ENCODE peak calls at places on chromosome 7, in four cellular contexts. J, U, X and D are unnamed samples.

GRCh38 chr7:120979765-120980499 is 8.6 kb upstream of the CPED1 start:
- DNase-seq in U (no peak), X (no peak), J (no peak), D (no peak)

GRCh38 chr7:122100021-122100420 is 44.0 kb downstream of the AASS start:
- DNase-seq in X (no peak), J (no peak), U (no peak), D (no peak)

GRCh38 chr7:98872328-98872924 is 2.6 kb upstream of the TMEM130 start:
- DNase-seq in X (peak; percentile 37), J (peak; percentile 35), U (no peak), D (no peak)

GRCh38 chr7:128235469-128235868 is 5.6 kb upstream of the LEP start:
- DNase-seq in J (no peak), X (no peak), U (no peak), D (no peak)

GRCh38 chr7:73628504-73628903 is 4.2 kb upstream of the MLXIPL start:
- DNase-seq in J (no peak), U (no peak), X (no peak), D (no peak)

GRCh38 chr7:139730746-139731612 is 46.8 kb downstream of the HIPK2 start:
- DNase-seq in J (no peak), U (no peak), X (no peak), D (no peak)

GRCh38 chr7:107125475-107125874 is 43.3 kb upstream of the HBP1 start:
- DNase-seq in J (no peak), U (no peak), X (no peak), D (no peak)

GRCh38 chr7:2203551-2204300 is 29.0 kb downstream of the MAD1L1 start:
- DNase-seq in U (no peak), X (no peak), J (no peak), D (no peak)

GRCh38 chr7:100865372-100865911 is 1.7 kb upstream of the TRIP6 start:
- DNase-seq in X (no peak), U (peak; percentile 78), J (no peak), D (no peak)

GRCh38 chr7:150610193-150610592 is 22.0 kb downstream of the GIMAP6 start:
- DNase-seq in J (no peak), U (no peak), X (no peak), D (no peak)

GRCh38 chr7:81869670-81870069 is 99.8 kb upstream of the HGF start:
- DNase-seq in U (no peak), X (no peak), J (no peak), D (no peak)